ENCODE peak calls at places on chromosomes 11 and 22, in five cellular contexts. One of them, this sample, is unnamed.

GRCh38 chr11:8086571-8086970 is 5.6 kb downstream of the TUB start:
- DNase-seq in endodermal cell: no peak
- DNase-seq in AG10803: no peak
- DNase-seq in cardiac fibroblast: no peak
- DNase-seq in testis: no peak
- DNase-seq in this sample: no peak

GRCh38 chr22:23245799-23246136 is 65.5 kb downstream of the BCR start:
- DNase-seq in AG10803: no peak
- DNase-seq in testis: no peak
- DNase-seq in cardiac fibroblast: peak; percentile 29
- DNase-seq in endodermal cell: no peak
- DNase-seq in this sample: no peak

GRCh38 chr11:32529994-32530588 is 53.5 kb upstream of the EIF3M start:
- DNase-seq in endodermal cell: no peak
- DNase-seq in cardiac fibroblast: no peak
- DNase-seq in testis: no peak
- DNase-seq in AG10803: no peak
- DNase-seq in this sample: no peak

GRCh38 chr11:130092661-130093060 is 23.0 kb downstream of the APLP2 start:
- DNase-seq in endodermal cell: no peak
- DNase-seq in cardiac fibroblast: no peak
- DNase-seq in AG10803: no peak
- DNase-seq in testis: no peak
- DNase-seq in this sample: no peak

GRCh38 chr11:128299132-128299726 is 288.1 kb downstream of the ETS1 start:
- DNase-seq in cardiac fibroblast: peak; percentile 53
- DNase-seq in testis: no peak
- DNase-seq in endodermal cell: no peak
- DNase-seq in AG10803: peak; percentile 92
- DNase-seq in this sample: peak; percentile 51

GRCh38 chr11:65595921-65596281 is 301 bp upstream of the KCNK7 start:
- DNase-seq in testis: no peak
- DNase-seq in cardiac fibroblast: no peak
- DNase-seq in endodermal cell: no peak
- DNase-seq in AG10803: no peak
- DNase-seq in this sample: no peak

GRCh38 chr11:34668583-34669053 is 47.7 kb downstream of the EHF start:
- DNase-seq in testis: no peak
- DNase-seq in endodermal cell: no peak
- DNase-seq in cardiac fibroblast: no peak
- DNase-seq in AG10803: no peak
- DNase-seq in this sample: no peak

GRCh38 chr11:43578346-43579170 is 102.0 kb upstream of the HSD17B12 start:
- DNase-seq in endodermal cell: peak; percentile 61
- DNase-seq in cardiac fibroblast: peak; percentile 75
- DNase-seq in testis: no peak
- DNase-seq in AG10803: peak; percentile 46
- DNase-seq in this sample: peak; percentile 42

GRCh38 chr11:769887-770641 is 7.2 kb downstream of the GATD1 start:
- DNase-seq in endodermal cell: no peak
- DNase-seq in cardiac fibroblast: no peak
- DNase-seq in AG10803: no peak
- DNase-seq in testis: no peak
- DNase-seq in this sample: no peak

GRCh38 chr22:32446321-32446720 is 17.9 kb downstream of the BPIFC start:
- DNase-seq in cardiac fibroblast: peak; percentile 3
- DNase-seq in AG10803: no peak
- DNase-seq in endodermal cell: no peak
- DNase-seq in testis: no peak
- DNase-seq in this sample: no peak

GRCh38 chr11:60838132-60838531 is 3.8 kb upstream of the CCDC86 start:
- DNase-seq in endodermal cell: peak; percentile 77
- DNase-seq in cardiac fibroblast: peak; percentile 39
- DNase-seq in testis: no peak
- DNase-seq in AG10803: peak; percentile 18
- DNase-seq in this sample: peak; percentile 25

GRCh38 chr11:109423114-109423859 is 1.3 kb downstream of the C11orf87 start:
- DNase-seq in cardiac fibroblast: peak; percentile 21
- DNase-seq in endodermal cell: peak; percentile 77
- DNase-seq in testis: no peak
- DNase-seq in AG10803: no peak
- DNase-seq in this sample: peak; percentile 45

GRCh38 chr11:110092577-110093406 is at the start of gene ZC3H12C:
- DNase-seq in endodermal cell: peak; percentile 94
- DNase-seq in cardiac fibroblast: peak; percentile 88
- DNase-seq in AG10803: peak; percentile 89
- DNase-seq in testis: peak; percentile 78
- DNase-seq in this sample: peak; percentile 90

GRCh38 chr22:48602805-48603518 is 1224.7 kb downstream of the BRD1 start:
- DNase-seq in AG10803: no peak
- DNase-seq in cardiac fibroblast: no peak
- DNase-seq in endodermal cell: no peak
- DNase-seq in testis: no peak
- DNase-seq in this sample: no peak

GRCh38 chr11:499201-500076 is 7.6 kb downstream of the RNH1 start:
- DNase-seq in endodermal cell: peak; percentile 33
- DNase-seq in cardiac fibroblast: no peak
- DNase-seq in AG10803: no peak
- DNase-seq in testis: no peak
- DNase-seq in this sample: no peak

GRCh38 chr22:37930270-37930951 is 23.0 kb downstream of the C22orf23 start:
- DNase-seq in testis: peak; percentile 57
- DNase-seq in AG10803: peak; percentile 37
- DNase-seq in endodermal cell: peak; percentile 79
- DNase-seq in cardiac fibroblast: peak; percentile 49
- DNase-seq in this sample: peak; percentile 33

GRCh38 chr11:46846510-46846830 is 390 bp upstream of the CKAP5 start:
- DNase-seq in AG10803: no peak
- DNase-seq in testis: no peak
- DNase-seq in endodermal cell: no peak
- DNase-seq in cardiac fibroblast: no peak
- DNase-seq in this sample: no peak

GRCh38 chr22:35480627-35481565 is 59.7 kb upstream of the RASD2 start:
- DNase-seq in AG10803: peak; percentile 35
- DNase-seq in cardiac fibroblast: no peak
- DNase-seq in testis: no peak
- DNase-seq in endodermal cell: no peak
- DNase-seq in this sample: no peak

GRCh38 chr11:27207025-27207650 is 155.9 kb downstream of the CCDC34 start:
- DNase-seq in endodermal cell: peak; percentile 38
- DNase-seq in testis: no peak
- DNase-seq in AG10803: no peak
- DNase-seq in cardiac fibroblast: no peak
- DNase-seq in this sample: no peak

GRCh38 chr11:33552756-33553155 is 147.9 kb downstream of the C11orf91 start:
- DNase-seq in endodermal cell: no peak
- DNase-seq in testis: no peak
- DNase-seq in AG10803: peak; percentile 42
- DNase-seq in cardiac fibroblast: peak; percentile 57
- DNase-seq in this sample: no peak

GRCh38 chr11:113675003-113675471 is 31.1 kb downstream of the TMPRSS5 start:
- DNase-seq in testis: no peak
- DNase-seq in AG10803: peak; percentile 91
- DNase-seq in cardiac fibroblast: peak; percentile 95
- DNase-seq in endodermal cell: peak; percentile 40
- DNase-seq in this sample: peak; percentile 86

GRCh38 chr11:46564459-46564858 is 29.4 kb downstream of the AMBRA1 start:
- DNase-seq in endodermal cell: no peak
- DNase-seq in cardiac fibroblast: peak; percentile 61
- DNase-seq in AG10803: peak; percentile 41
- DNase-seq in testis: no peak
- DNase-seq in this sample: peak; percentile 49

GRCh38 chr22:44701824-44702478 is at the start of gene PRR5:
- DNase-seq in testis: peak; percentile 66
- DNase-seq in endodermal cell: peak; percentile 91
- DNase-seq in AG10803: peak; percentile 93
- DNase-seq in cardiac fibroblast: peak; percentile 58
- DNase-seq in this sample: peak; percentile 84

GRCh38 chr22:19645905-19646304 is 68.4 kb upstream of the SEPTIN5 start:
- DNase-seq in testis: no peak
- DNase-seq in endodermal cell: peak; percentile 17
- DNase-seq in AG10803: no peak
- DNase-seq in cardiac fibroblast: no peak
- DNase-seq in this sample: no peak

DNA sequence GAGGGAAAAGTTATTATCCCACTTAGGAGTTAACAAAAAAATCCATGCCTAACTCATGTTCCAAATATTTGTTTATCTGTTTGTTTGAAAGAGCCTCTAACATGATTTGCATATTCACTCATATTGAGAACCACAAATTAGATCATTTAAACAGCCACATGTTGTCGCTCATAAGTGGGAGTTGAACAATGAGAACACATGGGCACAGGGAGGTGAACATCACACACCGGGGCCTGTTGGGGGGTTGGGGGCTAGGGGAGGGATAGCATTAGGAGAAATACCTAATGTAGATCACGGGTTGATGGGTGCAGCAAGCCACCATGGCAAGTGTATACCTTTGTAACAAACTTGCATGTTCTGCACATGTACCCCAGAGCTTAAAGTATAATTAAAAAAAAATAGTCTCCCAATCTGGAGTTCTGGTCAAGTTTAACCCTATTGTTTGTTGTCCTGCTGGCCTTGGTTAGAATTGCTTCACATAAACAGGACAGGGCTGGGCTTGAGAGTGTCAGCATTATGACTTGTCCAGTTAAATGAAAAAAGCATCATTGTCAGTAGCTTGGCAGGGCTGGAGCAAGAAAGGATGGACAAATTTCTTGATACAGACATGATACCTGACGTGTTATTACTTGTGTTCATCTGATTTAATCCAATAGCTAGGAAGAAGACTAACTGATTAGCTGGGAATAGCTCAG is 57.8 kb upstream of the PSMA1 start:
- DNase-seq in cardiac fibroblast: no peak
- DNase-seq in testis: no peak
- DNase-seq in endodermal cell: no peak
- DNase-seq in AG10803: no peak
- DNase-seq in this sample: no peak
- H3K4me3 ChIP-seq in cardiac fibroblast: no peak overlapping the region
- H3K4me3 ChIP-seq in testis: no peak overlapping the region
- H3K4me3 ChIP-seq in endodermal cell: no peak overlapping the region
- H3K4me3 ChIP-seq in AG10803: no peak overlapping the region
- H3K4me3 ChIP-seq in this sample: no peak overlapping the region

DNA sequence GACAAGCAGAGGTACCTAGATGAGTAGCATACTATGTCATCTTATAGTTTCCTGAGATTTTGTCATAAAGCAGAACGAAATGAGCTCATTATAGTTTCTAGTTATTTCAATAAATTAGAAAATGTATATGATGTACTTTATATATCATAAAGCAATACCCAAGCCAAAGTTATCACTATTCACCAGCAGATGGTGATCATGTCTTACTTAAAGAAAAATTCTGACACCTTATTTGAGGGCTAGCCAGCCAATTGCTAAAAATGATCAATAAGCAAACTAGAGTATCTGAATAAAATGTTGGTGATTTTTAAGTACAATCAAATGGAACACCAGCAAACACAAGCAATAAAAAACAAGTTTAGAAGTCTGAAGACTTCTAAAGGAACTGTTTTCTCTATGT is 44.1 kb downstream of the RSF1 start:
- DNase-seq in endodermal cell: no peak
- DNase-seq in cardiac fibroblast: peak; percentile 34
- DNase-seq in testis: no peak
- DNase-seq in AG10803: no peak
- DNase-seq in this sample: peak; percentile 18
- TF ChIP-seq CTCF in endodermal cell: peak; percentile 59
- TF ChIP-seq CTCF in cardiac fibroblast: peak; percentile 22
- TF ChIP-seq CTCF in testis: no peak
- TF ChIP-seq CTCF in AG10803: peak; percentile 45
- TF ChIP-seq CTCF in this sample: peak; percentile 15

DNA sequence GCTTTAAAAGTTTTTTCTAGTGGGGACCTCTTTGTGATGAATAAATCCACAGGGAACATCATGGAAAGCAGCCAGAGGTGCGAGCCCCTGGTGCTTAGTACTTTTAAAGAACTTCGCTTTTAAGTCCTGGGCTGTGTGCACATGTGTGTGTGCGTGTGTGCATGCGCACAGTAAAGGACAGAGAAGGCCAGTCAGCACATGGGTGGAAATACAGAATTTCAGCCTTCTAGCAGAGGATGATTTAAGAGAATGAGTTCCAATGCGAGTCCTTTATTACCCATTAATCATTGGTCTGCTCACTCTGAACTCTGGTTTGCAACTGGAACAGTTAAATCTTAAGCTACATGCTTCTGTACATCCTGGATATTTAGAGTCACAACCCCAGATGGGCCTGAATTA is 18.9 kb downstream of the TEAD1 start:
- DNase-seq in AG10803: no peak
- DNase-seq in testis: no peak
- DNase-seq in endodermal cell: peak; percentile 42
- DNase-seq in cardiac fibroblast: peak; percentile 63
- DNase-seq in this sample: no peak
- H3K4me3 ChIP-seq in AG10803: peak overlapping the region; percentile 27
- H3K4me3 ChIP-seq in testis: no peak overlapping the region
- H3K4me3 ChIP-seq in endodermal cell: no peak overlapping the region
- H3K4me3 ChIP-seq in cardiac fibroblast: peak overlapping the region; percentile 22
- H3K4me3 ChIP-seq in this sample: peak overlapping the region; percentile 48

GRCh38 chr11:20157768-20158167 is 2.5 kb downstream of the DBX1 start:
- DNase-seq in cardiac fibroblast: no peak
- DNase-seq in testis: no peak
- DNase-seq in endodermal cell: no peak
- DNase-seq in AG10803: no peak
- DNase-seq in this sample: no peak

GRCh38 chr11:20154381-20154780 is 5.9 kb downstream of the DBX1 start:
- DNase-seq in endodermal cell: peak; percentile 47
- DNase-seq in testis: no peak
- DNase-seq in AG10803: peak; percentile 59
- DNase-seq in cardiac fibroblast: no peak
- DNase-seq in this sample: peak; percentile 63

GRCh38 chr11:20156280-20156875 is 3.9 kb downstream of the DBX1 start:
- DNase-seq in testis: peak; percentile 59
- DNase-seq in cardiac fibroblast: no peak
- DNase-seq in AG10803: no peak
- DNase-seq in endodermal cell: peak; percentile 87
- DNase-seq in this sample: no peak

GRCh38 chr11:20156876-20157613 is 3.2 kb downstream of the DBX1 start:
- DNase-seq in AG10803: no peak
- DNase-seq in testis: no peak
- DNase-seq in cardiac fibroblast: no peak
- DNase-seq in endodermal cell: peak; percentile 80
- DNase-seq in this sample: no peak

GRCh38 chr11:20155683-20156279 is 4.5 kb downstream of the DBX1 start:
- DNase-seq in AG10803: no peak
- DNase-seq in endodermal cell: peak; percentile 75
- DNase-seq in cardiac fibroblast: no peak
- DNase-seq in testis: no peak
- DNase-seq in this sample: no peak
- TF ChIP-seq CTCF in AG10803: no peak
- TF ChIP-seq CTCF in endodermal cell: peak; percentile 56
- TF ChIP-seq CTCF in cardiac fibroblast: no peak
- TF ChIP-seq CTCF in testis: no peak
- TF ChIP-seq CTCF in this sample: no peak

This sample was measured in fibroblast of the aortic adventitia.